ENCODE peak calls at places on chromosomes 2 and 18, in nine cellular contexts. M, N, P, A, B, S, K, I and D are unnamed samples.

GRCh38 chr2:158457092-158457825 is 507 bp downstream of the PKP4 start:
- DNase-seq in M (peak), N (peak), P (peak), A (peak), B (peak), S (peak), K (peak), I (peak), D (peak)

GRCh38 chr2:70143314-70144150 is 47.3 kb downstream of the C2orf42 start:
- DNase-seq in M (no peak), N (peak), P (peak), A (peak), B (peak), S (peak), K (peak), I (peak), D (peak)

GRCh38 chr2:3236300-3236699 is 141.3 kb downstream of the EIPR1 start:
- DNase-seq in M (no peak), N (no peak), P (peak), A (no peak), B (no peak), S (no peak), K (no peak), I (no peak), D (no peak)

GRCh38 chr2:198347349-198347748 is 543.0 kb downstream of the PLCL1 start:
- DNase-seq in M (no peak), N (no peak), P (no peak), A (no peak), B (no peak), S (no peak), K (no peak), I (no peak), D (no peak)

GRCh38 chr2:112277591-112278220 is 2.3 kb downstream of the ZC3H6 start:
- DNase-seq in M (no peak), N (no peak), P (no peak), A (no peak), B (no peak), S (no peak), K (no peak), I (no peak), D (no peak)

GRCh38 chr2:198945496-198945895 is 512.2 kb downstream of the SATB2 start:
- DNase-seq in M (no peak), N (no peak), P (no peak), A (no peak), B (no peak), S (no peak), K (no peak), I (no peak), D (no peak)

GRCh38 chr18:79630266-79631095 is 49.1 kb upstream of the CTDP1 start:
- DNase-seq in M (no peak), N (no peak), P (no peak), A (no peak), B (no peak), S (no peak), K (no peak), I (no peak), D (no peak)

GRCh38 chr2:163734401-163734800 is 1.4 kb downstream of the FIGN start:
- DNase-seq in M (no peak), N (no peak), P (no peak), A (no peak), B (no peak), S (no peak), K (no peak), I (no peak), D (no peak)

GRCh38 chr2:30224147-30224546 is 7.2 kb upstream of the LBH start:
- DNase-seq in M (no peak), N (no peak), P (no peak), A (no peak), B (no peak), S (no peak), K (no peak), I (no peak), D (no peak)